ENCODE peak calls at places on chromosomes 6 and 20, in eight cellular contexts. K is GM06990, V is cardiac fibroblast, X is uterus, H is tibial nerve, E is K562, Z is spleen, T is WERI-Rb-1. D is an unnamed sample.
A peak's percentile ranks its signal among the peaks of the same experiment; 100 is the strongest.

GRCh38 chr6:16524380-16524707 is 236.9 kb downstream of the ATXN1 start:
- DNase-seq in X (no peak), H (no peak), K (no peak), V (peak; percentile 55), E (no peak), T (no peak), Z (no peak), D (no peak)

GRCh38 chr20:34300809-34301586 is 2.2 kb downstream of the AHCY start:
- DNase-seq in V (no peak), Z (no peak), K (no peak), T (peak; percentile 55), X (no peak), H (no peak), E (no peak), D (no peak)

GRCh38 chr6:39342692-39343460 is 20.4 kb upstream of the KCNK16 start:
- DNase-seq in E (no peak), K (no peak), Z (peak; percentile 85), H (no peak), X (no peak), V (no peak), T (no peak), D (no peak)

GRCh38 chr6:21396313-21396712 is 197.2 kb upstream of the SOX4 start:
- DNase-seq in T (no peak), X (no peak), K (no peak), H (no peak), Z (no peak), E (no peak), V (peak; percentile 24), D (peak; percentile 39)

GRCh38 chr6:145736854-145737181 is 1.5 kb upstream of the EPM2A start:
- DNase-seq in H (peak; percentile 5), T (no peak), E (no peak), Z (no peak), V (peak; percentile 65), K (no peak), X (no peak), D (no peak)

GRCh38 chr20:53321596-53321995 is 272.0 kb downstream of the ZNF217 start:
- DNase-seq in T (no peak), X (no peak), V (no peak), E (no peak), K (no peak), Z (no peak), H (no peak), D (no peak)

GRCh38 chr20:56393133-56393472 is 658 bp downstream of the CSTF1 start:
- DNase-seq in H (no peak), T (no peak), K (no peak), V (no peak), E (no peak), X (no peak), Z (no peak), D (no peak)

GRCh38 chr6:148596886-148597455 is 149.9 kb upstream of the UST start:
- DNase-seq in T (no peak), X (no peak), E (no peak), V (no peak), H (no peak), K (no peak), Z (no peak), D (no peak)

GRCh38 chr6:39051399-39052122 is 3.0 kb downstream of the GLP1R start:
- DNase-seq in K (no peak), X (no peak), Z (peak; percentile 55), V (no peak), H (no peak), E (no peak), T (no peak), D (no peak)

GRCh38 chr20:49445176-49445575 is 37.3 kb downstream of the KCNB1 start:
- DNase-seq in E (no peak), K (no peak), H (no peak), V (peak; percentile 42), T (no peak), Z (no peak), X (no peak), D (no peak)

GRCh38 chr6:166415306-166415705 is 32.6 kb upstream of the MPC1 start:
- DNase-seq in E (no peak), K (no peak), X (no peak), H (no peak), T (no peak), Z (peak; percentile 77), V (no peak), D (no peak)

GRCh38 chr6:162620067-162620466 is 107.5 kb downstream of the PRKN start:
- DNase-seq in V (no peak), H (no peak), E (no peak), T (no peak), X (no peak), Z (no peak), K (no peak), D (no peak)

GRCh38 chr6:163199371-163199770 is 215.1 kb upstream of the QKI start:
- DNase-seq in E (no peak), V (no peak), Z (no peak), T (no peak), K (no peak), H (no peak), X (no peak), D (no peak)

GRCh38 chr6:43303751-43304331 is 4.8 kb downstream of the CRIP3 start:
- DNase-seq in E (no peak), Z (no peak), K (no peak), H (no peak), V (no peak), T (no peak), X (no peak), D (no peak)

GRCh38 chr20:5835870-5836269 is 85.7 kb downstream of the SHLD1 start:
- DNase-seq in Z (no peak), V (peak; percentile 68), H (no peak), T (no peak), K (no peak), X (no peak), E (no peak), D (no peak)

GRCh38 chr6:157962601-157963084 is 19.0 kb upstream of the SYNJ2 start:
- DNase-seq in K (no peak), X (no peak), Z (no peak), T (no peak), E (peak; percentile 53), H (no peak), V (peak; percentile 54), D (no peak)

GRCh38 chr20:38692436-38693411 is 31.6 kb upstream of the SLC32A1 start:
- DNase-seq in V (peak; percentile 71), K (no peak), H (peak; percentile 42), T (no peak), Z (no peak), E (peak; percentile 76), X (no peak), D (no peak)

GRCh38 chr6:157159339-157159738 is 164.0 kb downstream of the TMEM242 start:
- DNase-seq in T (no peak), K (no peak), Z (no peak), E (no peak), X (no peak), V (no peak), H (no peak), D (no peak)

GRCh38 chr20:16434087-16434664 is 139.1 kb downstream of the KIF16B start:
- DNase-seq in H (peak; percentile 32), E (peak; percentile 65), Z (peak; percentile 77), K (peak; percentile 62), T (peak; percentile 71), V (peak; percentile 31), X (peak; percentile 27), D (no peak)

GRCh38 chr6:15823838-15824414 is 161.1 kb upstream of the DTNBP1 start:
- DNase-seq in K (no peak), H (no peak), X (no peak), Z (no peak), V (no peak), T (no peak), E (no peak), D (no peak)

GRCh38 chr20:6162239-6162638 is 39.4 kb upstream of the FERMT1 start:
- DNase-seq in X (peak; percentile 19), H (peak; percentile 76), K (no peak), E (no peak), Z (no peak), T (no peak), V (peak; percentile 74), D (no peak)

GRCh38 chr6:40295251-40295949 is 291.8 kb downstream of the LRFN2 start:
- DNase-seq in Z (no peak), V (no peak), H (no peak), T (no peak), E (no peak), K (no peak), X (no peak), D (no peak)

DNA sequence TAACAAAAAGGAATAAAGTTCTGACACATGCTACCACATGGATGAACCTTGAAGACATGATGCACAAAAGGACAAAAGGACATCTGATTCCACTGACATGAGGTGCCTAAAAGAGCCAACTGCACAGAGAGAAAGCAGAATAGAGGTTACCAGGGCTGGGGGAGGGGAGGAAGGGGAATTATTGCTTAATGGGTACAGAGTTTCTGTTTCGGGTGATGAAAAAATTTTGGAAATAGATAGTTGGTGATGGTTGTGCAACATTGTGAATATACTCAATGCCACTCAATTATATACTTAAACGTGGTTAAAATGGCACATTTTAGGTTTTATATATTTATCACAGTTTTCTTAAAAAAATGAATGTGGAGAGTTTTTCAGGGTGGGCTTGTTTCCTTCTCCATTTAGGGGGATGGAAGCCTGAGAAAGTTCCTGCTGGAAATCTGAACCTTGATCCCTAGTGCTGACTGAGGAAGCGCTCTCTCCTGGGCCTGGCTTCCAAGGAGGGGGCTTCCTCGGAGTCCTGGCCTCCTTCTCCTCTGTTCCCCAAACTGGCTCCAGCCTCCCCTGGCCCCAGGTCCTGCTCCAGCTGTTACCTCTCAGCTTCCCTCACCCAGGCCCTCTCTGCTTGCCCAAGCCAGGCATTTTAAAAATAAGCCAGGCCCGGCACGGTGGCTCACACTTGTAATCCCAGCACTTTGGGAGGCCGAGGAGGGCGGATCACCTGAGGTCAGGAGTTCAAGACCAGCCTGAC is 79.2 kb downstream of the NOL4L start:
- DNase-seq in K (no peak), X (no peak), V (no peak), T (no peak), H (no peak), Z (no peak), E (no peak), D (no peak)
- TF ChIP-seq CTCF in K (no peak), X (no peak), V (no peak), T (no peak), H (no peak), Z (no peak), E (no peak), D (no peak)

GRCh38 chr6:99422912-99423311 is 2.2 kb downstream of the PNISR start:
- DNase-seq in H (no peak), T (no peak), V (no peak), Z (no peak), K (no peak), E (no peak), X (no peak), D (no peak)
- H3K4me3 ChIP-seq in H (no peak overlapping the region), T (no peak overlapping the region), V (no peak overlapping the region), Z (no peak overlapping the region), K (no peak overlapping the region), E (no peak overlapping the region), X (no peak overlapping the region), D (no peak overlapping the region)

DNA sequence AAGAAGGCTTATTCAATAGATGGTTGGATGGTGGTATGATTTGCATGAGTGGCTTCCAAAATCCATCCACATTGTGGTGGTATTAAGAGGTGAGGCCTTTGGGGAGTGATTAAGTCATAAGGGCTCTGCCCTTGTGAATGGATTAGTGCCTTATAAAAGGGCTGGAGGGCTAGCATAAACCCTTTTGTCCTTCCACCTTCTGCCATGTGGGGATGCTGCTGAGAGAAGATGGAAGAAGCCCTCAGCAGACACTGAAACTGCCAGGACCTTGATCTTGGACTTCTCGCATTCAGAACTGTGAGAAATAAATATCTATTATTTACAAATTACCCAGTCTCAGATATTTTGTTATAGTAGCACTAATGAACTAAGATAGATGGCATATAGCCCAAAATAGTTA is 27.8 kb upstream of the SRPK1 start:
- DNase-seq in K (no peak), Z (no peak), H (no peak), V (peak; percentile 42), E (no peak), X (no peak), T (peak; percentile 84), D (no peak)
- TF ChIP-seq CTCF in K (peak; percentile 31), Z (no peak), H (no peak), V (peak; percentile 44), E (peak; percentile 60), X (no peak), T (peak; percentile 73), D (peak; percentile 48)

GRCh38 chr6:85451586-85452306 is 1.9 kb downstream of the NT5E start:
- DNase-seq in E (no peak), V (no peak), T (no peak), X (no peak), K (no peak), Z (no peak), H (no peak), D (no peak)
- H3K4me3 ChIP-seq in E (no peak overlapping the region), V (peak overlapping the region; percentile 82), T (no peak overlapping the region), X (peak overlapping the region; percentile 68), K (peak overlapping the region; percentile 88), Z (no peak overlapping the region), H (peak overlapping the region; percentile 81), D (peak overlapping the region; percentile 83)

D was measured in AG09309.